ENCODE peak calls at places on chromosomes 3 and 15, in ten cellular contexts. One of them, this sample, is unnamed.

GRCh38 chr3:136075218-136075808 is 109.8 kb downstream of the PPP2R3A start:
- DNase-seq in upper lobe of right lung: no peak
- DNase-seq in A549: peak; percentile 70
- DNase-seq in IMR-90: peak; percentile 80
- DNase-seq in AG09309: no peak
- DNase-seq in psoas muscle: peak; percentile 57
- DNase-seq in GM06990: peak; percentile 33
- DNase-seq in PC-9: peak; percentile 58
- DNase-seq in tibial artery: peak; percentile 78
- DNase-seq in HCT116: peak; percentile 51
- DNase-seq in this sample: peak; percentile 84

GRCh38 chr15:74460903-74461846 is at the start of gene UBL7:
- DNase-seq in upper lobe of right lung: peak; percentile 98
- DNase-seq in A549: peak; percentile 93
- DNase-seq in IMR-90: peak; percentile 95
- DNase-seq in AG09309: peak; percentile 76
- DNase-seq in psoas muscle: peak; percentile 98
- DNase-seq in GM06990: peak; percentile 92
- DNase-seq in PC-9: peak; percentile 95
- DNase-seq in tibial artery: peak; percentile 98
- DNase-seq in HCT116: peak; percentile 88
- DNase-seq in this sample: peak; percentile 98

GRCh38 chr3:190481779-190482178 is 32.1 kb upstream of the TMEM207 start:
- DNase-seq in upper lobe of right lung: no peak
- DNase-seq in A549: no peak
- DNase-seq in IMR-90: no peak
- DNase-seq in AG09309: no peak
- DNase-seq in psoas muscle: no peak
- DNase-seq in GM06990: no peak
- DNase-seq in PC-9: no peak
- DNase-seq in tibial artery: no peak
- DNase-seq in HCT116: no peak
- DNase-seq in this sample: no peak

GRCh38 chr3:177830411-177830849 is 633.1 kb upstream of the TBL1XR1 start:
- DNase-seq in upper lobe of right lung: no peak
- DNase-seq in A549: no peak
- DNase-seq in IMR-90: peak; percentile 71
- DNase-seq in AG09309: peak; percentile 97
- DNase-seq in psoas muscle: no peak
- DNase-seq in GM06990: no peak
- DNase-seq in PC-9: no peak
- DNase-seq in tibial artery: no peak
- DNase-seq in HCT116: no peak
- DNase-seq in this sample: peak; percentile 90

GRCh38 chr15:27701956-27702355 is 397.2 kb downstream of the OCA2 start:
- DNase-seq in upper lobe of right lung: no peak
- DNase-seq in A549: no peak
- DNase-seq in IMR-90: no peak
- DNase-seq in AG09309: no peak
- DNase-seq in psoas muscle: no peak
- DNase-seq in GM06990: no peak
- DNase-seq in PC-9: no peak
- DNase-seq in tibial artery: no peak
- DNase-seq in HCT116: no peak
- DNase-seq in this sample: no peak

GRCh38 chr15:78129098-78130011 is 1.9 kb downstream of the CIB2 start:
- DNase-seq in upper lobe of right lung: no peak
- DNase-seq in A549: no peak
- DNase-seq in IMR-90: no peak
- DNase-seq in AG09309: no peak
- DNase-seq in psoas muscle: peak; percentile 37
- DNase-seq in GM06990: no peak
- DNase-seq in PC-9: peak; percentile 18
- DNase-seq in tibial artery: no peak
- DNase-seq in HCT116: no peak
- DNase-seq in this sample: no peak

GRCh38 chr3:49032646-49033304 is 3.6 kb upstream of the IMPDH2 start:
- DNase-seq in upper lobe of right lung: no peak
- DNase-seq in A549: no peak
- DNase-seq in IMR-90: no peak
- DNase-seq in AG09309: no peak
- DNase-seq in psoas muscle: no peak
- DNase-seq in GM06990: no peak
- DNase-seq in PC-9: no peak
- DNase-seq in tibial artery: no peak
- DNase-seq in HCT116: no peak
- DNase-seq in this sample: no peak

GRCh38 chr15:75929799-75930565 is 26.3 kb downstream of the FBXO22 start:
- DNase-seq in upper lobe of right lung: no peak
- DNase-seq in A549: no peak
- DNase-seq in IMR-90: no peak
- DNase-seq in AG09309: no peak
- DNase-seq in psoas muscle: no peak
- DNase-seq in GM06990: no peak
- DNase-seq in PC-9: no peak
- DNase-seq in tibial artery: no peak
- DNase-seq in HCT116: no peak
- DNase-seq in this sample: peak; percentile 39

GRCh38 chr3:34296779-34297178 is 498.3 kb downstream of the PDCD6IP start:
- DNase-seq in upper lobe of right lung: no peak
- DNase-seq in A549: no peak
- DNase-seq in IMR-90: no peak
- DNase-seq in AG09309: no peak
- DNase-seq in psoas muscle: no peak
- DNase-seq in GM06990: no peak
- DNase-seq in PC-9: no peak
- DNase-seq in tibial artery: no peak
- DNase-seq in HCT116: no peak
- DNase-seq in this sample: no peak

GRCh38 chr3:4633078-4634004 is 140.2 kb downstream of the ITPR1 start:
- DNase-seq in upper lobe of right lung: no peak
- DNase-seq in A549: peak; percentile 67
- DNase-seq in IMR-90: peak; percentile 72
- DNase-seq in AG09309: peak; percentile 37
- DNase-seq in psoas muscle: no peak
- DNase-seq in GM06990: peak; percentile 8
- DNase-seq in PC-9: peak; percentile 12
- DNase-seq in tibial artery: no peak
- DNase-seq in HCT116: peak; percentile 37
- DNase-seq in this sample: peak; percentile 70

GRCh38 chr3:171455603-171456550 is 4.3 kb downstream of the TNIK start:
- DNase-seq in upper lobe of right lung: no peak
- DNase-seq in A549: no peak
- DNase-seq in IMR-90: no peak
- DNase-seq in AG09309: no peak
- DNase-seq in psoas muscle: no peak
- DNase-seq in GM06990: no peak
- DNase-seq in PC-9: no peak
- DNase-seq in tibial artery: no peak
- DNase-seq in HCT116: no peak
- DNase-seq in this sample: peak; percentile 13

GRCh38 chr3:135989247-135989646 is 23.7 kb downstream of the PPP2R3A start:
- DNase-seq in upper lobe of right lung: no peak
- DNase-seq in A549: no peak
- DNase-seq in IMR-90: peak; percentile 31
- DNase-seq in AG09309: peak; percentile 25
- DNase-seq in psoas muscle: no peak
- DNase-seq in GM06990: no peak
- DNase-seq in PC-9: no peak
- DNase-seq in tibial artery: no peak
- DNase-seq in HCT116: no peak
- DNase-seq in this sample: no peak

GRCh38 chr3:132164469-132165092 is 129.8 kb upstream of the CPNE4 start:
- DNase-seq in upper lobe of right lung: no peak
- DNase-seq in A549: peak; percentile 80
- DNase-seq in IMR-90: peak; percentile 29
- DNase-seq in AG09309: no peak
- DNase-seq in psoas muscle: no peak
- DNase-seq in GM06990: no peak
- DNase-seq in PC-9: peak; percentile 58
- DNase-seq in tibial artery: no peak
- DNase-seq in HCT116: no peak
- DNase-seq in this sample: peak; percentile 83

GRCh38 chr15:75195122-75195765 is 6.4 kb upstream of the C15orf39 start:
- DNase-seq in upper lobe of right lung: no peak
- DNase-seq in A549: no peak
- DNase-seq in IMR-90: no peak
- DNase-seq in AG09309: no peak
- DNase-seq in psoas muscle: no peak
- DNase-seq in GM06990: no peak
- DNase-seq in PC-9: no peak
- DNase-seq in tibial artery: no peak
- DNase-seq in HCT116: no peak
- DNase-seq in this sample: no peak

GRCh38 chr3:67848299-67848698 is 193.9 kb upstream of the SUCLG2 start:
- DNase-seq in upper lobe of right lung: no peak
- DNase-seq in A549: no peak
- DNase-seq in IMR-90: no peak
- DNase-seq in AG09309: no peak
- DNase-seq in psoas muscle: no peak
- DNase-seq in GM06990: no peak
- DNase-seq in PC-9: no peak
- DNase-seq in tibial artery: no peak
- DNase-seq in HCT116: no peak
- DNase-seq in this sample: no peak

GRCh38 chr3:150933473-150934008 is 28.3 kb upstream of the MINDY4B start:
- DNase-seq in upper lobe of right lung: no peak
- DNase-seq in A549: peak; percentile 9
- DNase-seq in IMR-90: no peak
- DNase-seq in AG09309: no peak
- DNase-seq in psoas muscle: no peak
- DNase-seq in GM06990: no peak
- DNase-seq in PC-9: peak; percentile 37
- DNase-seq in tibial artery: no peak
- DNase-seq in HCT116: no peak
- DNase-seq in this sample: no peak

GRCh38 chr3:52291508-52292181 is 4.0 kb downstream of the GLYCTK start:
- DNase-seq in upper lobe of right lung: peak; percentile 55
- DNase-seq in A549: no peak
- DNase-seq in IMR-90: no peak
- DNase-seq in AG09309: no peak
- DNase-seq in psoas muscle: no peak
- DNase-seq in GM06990: no peak
- DNase-seq in PC-9: peak; percentile 21
- DNase-seq in tibial artery: no peak
- DNase-seq in HCT116: no peak
- DNase-seq in this sample: peak; percentile 33

GRCh38 chr15:25787855-25788521 is 75.1 kb downstream of the ATP10A start:
- DNase-seq in upper lobe of right lung: peak; percentile 79
- DNase-seq in A549: peak; percentile 31
- DNase-seq in IMR-90: peak; percentile 63
- DNase-seq in AG09309: no peak
- DNase-seq in psoas muscle: no peak
- DNase-seq in GM06990: no peak
- DNase-seq in PC-9: no peak
- DNase-seq in tibial artery: peak; percentile 81
- DNase-seq in HCT116: no peak
- DNase-seq in this sample: peak; percentile 3

GRCh38 chr15:73389539-73389938 is 20.8 kb upstream of the HCN4 start:
- DNase-seq in upper lobe of right lung: peak; percentile 42
- DNase-seq in A549: no peak
- DNase-seq in IMR-90: no peak
- DNase-seq in AG09309: no peak
- DNase-seq in psoas muscle: no peak
- DNase-seq in GM06990: no peak
- DNase-seq in PC-9: no peak
- DNase-seq in tibial artery: peak; percentile 5
- DNase-seq in HCT116: no peak
- DNase-seq in this sample: no peak

GRCh38 chr15:92899910-92900711 is at the start of gene CHD2:
- DNase-seq in upper lobe of right lung: peak; percentile 75
- DNase-seq in A549: peak; percentile 96
- DNase-seq in IMR-90: peak; percentile 89
- DNase-seq in AG09309: peak; percentile 48
- DNase-seq in psoas muscle: peak; percentile 50
- DNase-seq in GM06990: peak; percentile 88
- DNase-seq in PC-9: peak; percentile 70
- DNase-seq in tibial artery: peak; percentile 73
- DNase-seq in HCT116: peak; percentile 89
- DNase-seq in this sample: peak; percentile 91

GRCh38 chr15:31245135-31245689 is 81.4 kb upstream of the KLF13 start:
- DNase-seq in upper lobe of right lung: peak; percentile 30
- DNase-seq in A549: no peak
- DNase-seq in IMR-90: no peak
- DNase-seq in AG09309: no peak
- DNase-seq in psoas muscle: no peak
- DNase-seq in GM06990: no peak
- DNase-seq in PC-9: no peak
- DNase-seq in tibial artery: no peak
- DNase-seq in HCT116: no peak
- DNase-seq in this sample: no peak

GRCh38 chr3:186268616-186269448 is 93.2 kb downstream of the DGKG start:
- DNase-seq in upper lobe of right lung: no peak
- DNase-seq in A549: peak; percentile 48
- DNase-seq in IMR-90: peak; percentile 28
- DNase-seq in AG09309: peak; percentile 7
- DNase-seq in psoas muscle: no peak
- DNase-seq in GM06990: no peak
- DNase-seq in PC-9: peak; percentile 34
- DNase-seq in tibial artery: no peak
- DNase-seq in HCT116: no peak
- DNase-seq in this sample: peak; percentile 34
- TF ChIP-seq CTCF in upper lobe of right lung: peak; percentile 8
- TF ChIP-seq CTCF in A549: peak; percentile 30
- TF ChIP-seq CTCF in IMR-90: peak; percentile 31
- TF ChIP-seq CTCF in AG09309: peak; percentile 61
- TF ChIP-seq CTCF in psoas muscle: no peak
- TF ChIP-seq CTCF in GM06990: peak; percentile 53
- TF ChIP-seq CTCF in PC-9: peak; percentile 53
- TF ChIP-seq CTCF in tibial artery: no peak
- TF ChIP-seq CTCF in HCT116: peak; percentile 32
- TF ChIP-seq CTCF in this sample: peak; percentile 49

GRCh38 chr15:84831028-84831427 is 13.9 kb downstream of the ALPK3 start:
- DNase-seq in upper lobe of right lung: no peak
- DNase-seq in A549: no peak
- DNase-seq in IMR-90: no peak
- DNase-seq in AG09309: no peak
- DNase-seq in psoas muscle: no peak
- DNase-seq in GM06990: no peak
- DNase-seq in PC-9: no peak
- DNase-seq in tibial artery: no peak
- DNase-seq in HCT116: no peak
- DNase-seq in this sample: no peak
- H3K4me3 ChIP-seq in upper lobe of right lung: no peak overlapping the region
- H3K4me3 ChIP-seq in A549: no peak overlapping the region
- H3K4me3 ChIP-seq in IMR-90: no peak overlapping the region
- H3K4me3 ChIP-seq in AG09309: no peak overlapping the region
- H3K4me3 ChIP-seq in psoas muscle: no peak overlapping the region
- H3K4me3 ChIP-seq in GM06990: no peak overlapping the region
- H3K4me3 ChIP-seq in PC-9: no peak overlapping the region
- H3K4me3 ChIP-seq in tibial artery: no peak overlapping the region
- H3K4me3 ChIP-seq in HCT116: no peak overlapping the region
- H3K4me3 ChIP-seq in this sample: no peak overlapping the region

GRCh38 chr3:108271626-108272025 is 24.7 kb upstream of the HHLA2 start:
- DNase-seq in upper lobe of right lung: no peak
- DNase-seq in A549: no peak
- DNase-seq in IMR-90: no peak
- DNase-seq in AG09309: no peak
- DNase-seq in psoas muscle: no peak
- DNase-seq in GM06990: no peak
- DNase-seq in PC-9: no peak
- DNase-seq in tibial artery: no peak
- DNase-seq in HCT116: no peak
- DNase-seq in this sample: no peak
- TF ChIP-seq CTCF in upper lobe of right lung: no peak
- TF ChIP-seq CTCF in A549: no peak
- TF ChIP-seq CTCF in IMR-90: no peak
- TF ChIP-seq CTCF in AG09309: no peak
- TF ChIP-seq CTCF in psoas muscle: no peak
- TF ChIP-seq CTCF in GM06990: no peak
- TF ChIP-seq CTCF in PC-9: no peak
- TF ChIP-seq CTCF in tibial artery: no peak
- TF ChIP-seq CTCF in HCT116: no peak
- TF ChIP-seq CTCF in this sample: no peak

GRCh38 chr3:58112185-58112535 is 98.6 kb downstream of the DNASE1L3 start:
- DNase-seq in upper lobe of right lung: no peak
- DNase-seq in A549: no peak
- DNase-seq in IMR-90: no peak
- DNase-seq in AG09309: no peak
- DNase-seq in psoas muscle: no peak
- DNase-seq in GM06990: no peak
- DNase-seq in PC-9: no peak
- DNase-seq in tibial artery: no peak
- DNase-seq in HCT116: no peak
- DNase-seq in this sample: no peak
- H3K4me3 ChIP-seq in upper lobe of right lung: no peak overlapping the region
- H3K4me3 ChIP-seq in A549: no peak overlapping the region
- H3K4me3 ChIP-seq in IMR-90: no peak overlapping the region
- H3K4me3 ChIP-seq in AG09309: no peak overlapping the region
- H3K4me3 ChIP-seq in psoas muscle: no peak overlapping the region
- H3K4me3 ChIP-seq in GM06990: no peak overlapping the region
- H3K4me3 ChIP-seq in PC-9: no peak overlapping the region
- H3K4me3 ChIP-seq in tibial artery: no peak overlapping the region
- H3K4me3 ChIP-seq in HCT116: no peak overlapping the region
- H3K4me3 ChIP-seq in this sample: peak overlapping the region; percentile 29

This sample was measured in epithelial cell of esophagus.